ENCODE peak calls at places on chromosomes 4 and X, in four cellular contexts. H is tibial artery, Q is kidney epithelial cell, X is GM12864. T is an unnamed sample.

GRCh38 chr4:39756159-39756558 is 58.2 kb downstream of the UBE2K start:
- DNase-seq in H (no peak), Q (no peak), X (no peak), T (no peak)

GRCh38 chrX:100217547-100217946 is 192.5 kb downstream of the PCDH19 start:
- DNase-seq in H (no peak), Q (no peak), X (no peak), T (no peak)

GRCh38 chr4:41204400-41204978 is 9.9 kb downstream of the APBB2 start:
- DNase-seq in H (no peak), Q (peak; percentile 67), X (no peak), T (peak; percentile 73)

GRCh38 chrX:12383196-12383595 is 244.9 kb downstream of the FRMPD4 start:
- DNase-seq in H (no peak), Q (no peak), X (no peak), T (no peak)

GRCh38 chrX:84362184-84362838 is 139.9 kb downstream of the HDX start:
- DNase-seq in H (no peak), Q (no peak), X (no peak), T (peak; percentile 45)

GRCh38 chr4:687048-687974 is 1.6 kb downstream of the SLC49A3 start:
- DNase-seq in H (peak; percentile 92), Q (peak; percentile 62), X (no peak), T (peak; percentile 92)

GRCh38 chrX:41758391-41758790 is 34.4 kb downstream of the GPR82 start:
- DNase-seq in H (no peak), Q (no peak), X (no peak), T (no peak)

GRCh38 chr4:44415251-44415650 is 33.4 kb downstream of the KCTD8 start:
- DNase-seq in H (no peak), Q (no peak), X (no peak), T (no peak)

GRCh38 chr4:124946696-124947095 is 234.2 kb upstream of the ANKRD50 start:
- DNase-seq in H (no peak), Q (no peak), X (no peak), T (no peak)

GRCh38 chrX:100089724-100090123 is 320.3 kb downstream of the PCDH19 start:
- DNase-seq in H (no peak), Q (no peak), X (no peak), T (no peak)

GRCh38 chr4:73867783-73868182 is 1.4 kb upstream of the CXCL1 start:
- DNase-seq in H (no peak), Q (no peak), X (no peak), T (no peak)

GRCh38 chr4:8305851-8306361 is 36.4 kb downstream of the HTRA3 start:
- DNase-seq in H (peak; percentile 62), Q (no peak), X (no peak), T (no peak)

GRCh38 chr4:48756689-48757220 is 23.3 kb downstream of the FRYL start:
- DNase-seq in H (no peak), Q (no peak), X (no peak), T (no peak)

GRCh38 chrX:137428251-137428661 is 137.7 kb upstream of the ZIC3 start:
- DNase-seq in H (no peak), Q (no peak), X (no peak), T (no peak)

GRCh38 chrX:45758738-45759397 is 558.2 kb upstream of the DIPK2B start:
- DNase-seq in H (no peak), Q (no peak), X (no peak), T (peak; percentile 52)

GRCh38 chr4:10405672-10406071 is 51.6 kb downstream of the ZNF518B start:
- DNase-seq in H (no peak), Q (no peak), X (no peak), T (no peak)

GRCh38 chr4:10403633-10404445 is 53.4 kb downstream of the ZNF518B start:
- DNase-seq in H (no peak), Q (no peak), X (no peak), T (peak; percentile 30)
- TF ChIP-seq CTCF in H (peak; percentile 43), Q (peak; percentile 38), X (peak; percentile 34), T (peak; percentile 47)

GRCh38 chrX:131763674-131764073 is 219.8 kb downstream of the OR13H1 start:
- DNase-seq in H (no peak), Q (peak; percentile 26), X (no peak), T (peak; percentile 79)
- H3K4me3 ChIP-seq in H (no peak overlapping the region), Q (peak overlapping the region; percentile 5), X (no peak overlapping the region), T (peak overlapping the region; percentile 29)

GRCh38 chr4:107734120-107734519 is 14.1 kb upstream of the PAPSS1 start:
- DNase-seq in H (no peak), Q (no peak), X (no peak), T (no peak)
- TF ChIP-seq CTCF in H (no peak), Q (peak; percentile 37), X (peak; percentile 44), T (peak; percentile 50)

GRCh38 chr4:123600426-123600825 is 203.8 kb downstream of the SPRY1 start:
- DNase-seq in H (no peak), Q (no peak), X (no peak), T (no peak)
- H3K4me3 ChIP-seq in H (no peak overlapping the region), Q (no peak overlapping the region), X (no peak overlapping the region), T (no peak overlapping the region)